ENCODE peak calls at places on chromosome 6, in ten cellular contexts. D is neural progenitor cell; R is ovary; U is IMR-90; P is MM.1S; F is CD8-positive, alpha-beta memory T cell; G is cardiac muscle cell; A is psoas muscle; L is GM12878; S is mammary epithelial cell. W is an unnamed sample. For H3K27me3, the result is how much of the 10 kb centered on the place peaks cover.

GRCh38 chr6:170347091-170347490 is 40.5 kb downstream of the FAM120B start:
- DNase-seq in S (peak), G (no peak), U (peak), L (peak), R (no peak), F (no peak), A (no peak), P (no peak), D (no peak), W (no peak)

GRCh38 chr6:109526905-109527628 is 44.0 kb upstream of the ZBTB24 start:
- DNase-seq in A (no peak), R (no peak), U (peak), D (peak), F (peak), S (peak), G (peak), L (peak), P (peak), W (peak)

GRCh38 chr6:32703347-32703746 is 36.9 kb upstream of the HLA-DQB1 start:
- DNase-seq in L (no peak), S (no peak), F (no peak), U (no peak), P (no peak), D (no peak), A (no peak), G (no peak), R (no peak), W (no peak)

GRCh38 chr6:93550551-93551276 is 131.4 kb upstream of the EPHA7 start:
- DNase-seq in R (no peak), L (no peak), G (no peak), A (no peak), D (no peak), P (no peak), U (no peak), S (no peak), F (no peak), W (no peak)

GRCh38 chr6:151537561-151537960 is 43.7 kb downstream of the CCDC170 start:
- DNase-seq in U (no peak), P (no peak), L (no peak), R (no peak), S (no peak), F (no peak), A (no peak), D (no peak), G (no peak), W (no peak)

GRCh38 chr6:142927904-142928303 is 17.1 kb downstream of the HIVEP2 start:
- DNase-seq in G (peak), L (no peak), S (no peak), D (no peak), P (no peak), A (no peak), U (peak), R (no peak), F (no peak), W (no peak)

GRCh38 chr6:106192824-106193223 is 106.7 kb downstream of the PRDM1 start:
- DNase-seq in R (no peak), F (no peak), D (no peak), U (peak), P (no peak), G (no peak), S (peak), L (no peak), A (no peak), W (no peak)

GRCh38 chr6:35011096-35012041 is 122.3 kb downstream of the ANKS1A start:
- DNase-seq in S (no peak), U (no peak), F (no peak), D (no peak), A (no peak), R (no peak), G (no peak), P (no peak), L (no peak), W (no peak)

GRCh38 chr6:3125832-3126231 is 7.3 kb downstream of the BPHL start:
- DNase-seq in R (no peak), L (no peak), A (no peak), U (no peak), P (no peak), S (no peak), G (no peak), F (no peak), D (no peak), W (no peak)

GRCh38 chr6:161233986-161234620 is 39.8 kb downstream of the AGPAT4 start:
- DNase-seq in F (no peak), U (peak), S (peak), P (no peak), G (peak), A (peak), R (peak), L (no peak), D (no peak), W (peak)

GRCh38 chr6:38151580-38152500 is 332.3 kb downstream of the ZFAND3 start:
- DNase-seq in D (no peak), P (no peak), L (no peak), R (no peak), U (no peak), S (no peak), A (no peak), F (no peak), G (no peak), W (no peak)

GRCh38 chr6:10951675-10952282 is 64.9 kb downstream of the SYCP2L start:
- DNase-seq in F (no peak), U (peak), G (peak), R (no peak), P (peak), S (peak), L (no peak), D (peak), A (no peak), W (no peak)

GRCh38 chr6:56691201-56691595 is 48.5 kb upstream of the DST start:
- DNase-seq in F (no peak), A (no peak), R (no peak), G (no peak), U (no peak), L (no peak), P (no peak), S (no peak), D (no peak), W (no peak)

GRCh38 chr6:30175765-30176164 is 12.4 kb downstream of the TRIM15 start:
- DNase-seq in R (no peak), S (no peak), F (no peak), D (no peak), G (no peak), U (no peak), A (no peak), P (no peak), L (no peak), W (no peak)
- H3K27me3 ChIP-seq in R (under half), S (under half), F (under half), D (half or more), G (under half), U (under half), A (under half), P (under half), L (under half), W (under half)

GRCh38 chr6:149995235-149995750 is 30.0 kb downstream of the RAET1L start:
- DNase-seq in G (no peak), D (no peak), R (no peak), U (no peak), F (no peak), L (no peak), P (no peak), S (no peak), A (no peak), W (no peak)
- H3K27me3 ChIP-seq in G (half or more), D (half or more), R (under half), U (half or more), F (under half), L (under half), P (under half), S (under half), A (under half), W (half or more)

GRCh38 chr6:137517404-137517803 is 23.2 kb upstream of the OLIG3 start:
- DNase-seq in P (no peak), A (no peak), G (no peak), L (no peak), S (no peak), F (no peak), D (no peak), U (no peak), R (no peak), W (no peak)

GRCh38 chr6:137518584-137518983 is 24.4 kb upstream of the OLIG3 start:
- DNase-seq in R (no peak), P (no peak), F (no peak), U (no peak), A (no peak), G (no peak), S (no peak), D (no peak), L (no peak), W (no peak)

GRCh38 chr6:137522399-137522798 is 28.2 kb upstream of the OLIG3 start:
- DNase-seq in L (no peak), S (no peak), U (no peak), P (no peak), F (no peak), G (peak), R (no peak), D (no peak), A (no peak), W (no peak)

GRCh38 chr6:137519629-137520176 is 25.5 kb upstream of the OLIG3 start:
- DNase-seq in D (peak), R (no peak), L (no peak), G (no peak), F (no peak), U (no peak), S (no peak), A (no peak), P (peak), W (no peak)

DNA sequence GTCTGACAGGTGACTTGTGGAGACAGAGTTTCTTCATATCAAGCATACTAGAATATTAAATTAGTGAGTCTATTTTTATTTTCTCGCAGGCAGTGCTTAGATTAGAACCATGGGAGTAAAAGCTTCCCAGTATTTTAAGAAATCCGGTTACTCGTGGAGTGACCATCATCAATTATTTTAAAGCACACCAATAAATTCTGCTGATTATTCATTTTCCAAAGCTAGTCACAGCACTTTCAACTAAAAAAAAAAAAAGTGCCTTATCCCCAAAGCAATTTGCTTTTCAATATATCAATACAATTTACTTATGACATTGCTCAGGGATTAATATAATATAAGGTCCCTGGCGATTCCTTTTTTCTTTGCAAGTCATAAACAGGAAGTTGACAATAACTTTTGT is 26.3 kb upstream of the OLIG3 start:
- DNase-seq in R (no peak), D (no peak), L (no peak), G (no peak), A (no peak), U (no peak), S (no peak), P (no peak), F (no peak), W (no peak)
- H3K27me3 ChIP-seq in R (under half), D (under half), L (under half), G (under half), A (under half), U (under half), S (under half), P (under half), F (under half), W (half or more)

DNA sequence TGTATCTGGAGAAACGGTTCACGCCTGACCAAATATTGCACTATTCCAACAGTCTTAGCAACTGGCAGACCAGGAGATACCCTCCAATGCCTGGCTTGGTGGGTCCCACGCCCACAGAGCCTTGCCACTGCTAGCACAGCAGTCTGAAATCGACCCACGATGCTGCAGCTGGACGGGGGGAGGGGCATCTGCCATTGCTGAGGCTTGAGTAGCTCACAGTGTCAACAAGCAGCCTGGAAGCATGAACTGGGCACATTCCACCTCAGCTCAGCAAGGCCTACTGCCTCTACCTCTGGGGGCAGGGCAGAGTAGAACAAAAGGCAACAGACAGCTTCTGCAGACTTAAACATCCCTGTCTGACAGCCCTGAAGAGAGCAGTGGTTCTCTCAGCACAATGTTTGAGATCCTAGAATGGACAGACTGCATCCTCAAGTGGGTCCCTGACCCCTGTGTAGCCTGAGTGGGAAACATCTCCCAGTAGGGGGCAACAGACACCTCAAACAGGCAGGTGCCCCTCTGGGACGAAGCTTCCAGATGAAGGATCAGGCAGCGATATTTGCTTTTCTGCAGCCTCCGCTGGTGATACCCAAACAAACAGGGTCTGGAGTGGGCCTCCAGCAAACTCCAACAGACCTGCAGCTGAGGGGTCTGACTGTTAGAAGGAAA is 90.0 kb upstream of the ECI2 start:
- DNase-seq in P (no peak), L (no peak), G (no peak), R (no peak), D (peak), U (peak), A (no peak), F (no peak), S (no peak), W (no peak)
- H3K27me3 ChIP-seq in P (under half), L (under half), G (under half), R (under half), D (under half), U (under half), A (under half), F (under half), S (under half), W (under half)

GRCh38 chr6:137734875-137735182 is 132.2 kb upstream of the TNFAIP3 start:
- DNase-seq in A (no peak), F (no peak), U (no peak), L (no peak), S (no peak), G (peak), D (no peak), P (no peak), R (no peak), W (no peak)

GRCh38 chr6:137734005-137734874 is 132.8 kb upstream of the TNFAIP3 start:
- DNase-seq in A (no peak), P (no peak), U (no peak), R (no peak), G (no peak), L (no peak), F (no peak), D (no peak), S (no peak), W (no peak)

GRCh38 chr6:137731960-137732616 is 135.0 kb upstream of the TNFAIP3 start:
- DNase-seq in U (peak), A (no peak), L (no peak), D (no peak), R (no peak), F (no peak), P (no peak), S (peak), G (peak), W (no peak)

GRCh38 chr6:137731600-137731959 is 135.5 kb upstream of the TNFAIP3 start:
- DNase-seq in D (no peak), A (no peak), F (no peak), P (no peak), G (no peak), U (no peak), L (no peak), S (no peak), R (no peak), W (no peak)

GRCh38 chr6:137733353-137733746 is 133.7 kb upstream of the TNFAIP3 start:
- DNase-seq in L (no peak), D (no peak), S (no peak), R (no peak), U (no peak), P (no peak), G (no peak), F (no peak), A (no peak), W (no peak)
- H3K27me3 ChIP-seq in L (under half), D (under half), S (under half), R (under half), U (under half), P (under half), G (under half), F (under half), A (under half), W (under half)

DNA sequence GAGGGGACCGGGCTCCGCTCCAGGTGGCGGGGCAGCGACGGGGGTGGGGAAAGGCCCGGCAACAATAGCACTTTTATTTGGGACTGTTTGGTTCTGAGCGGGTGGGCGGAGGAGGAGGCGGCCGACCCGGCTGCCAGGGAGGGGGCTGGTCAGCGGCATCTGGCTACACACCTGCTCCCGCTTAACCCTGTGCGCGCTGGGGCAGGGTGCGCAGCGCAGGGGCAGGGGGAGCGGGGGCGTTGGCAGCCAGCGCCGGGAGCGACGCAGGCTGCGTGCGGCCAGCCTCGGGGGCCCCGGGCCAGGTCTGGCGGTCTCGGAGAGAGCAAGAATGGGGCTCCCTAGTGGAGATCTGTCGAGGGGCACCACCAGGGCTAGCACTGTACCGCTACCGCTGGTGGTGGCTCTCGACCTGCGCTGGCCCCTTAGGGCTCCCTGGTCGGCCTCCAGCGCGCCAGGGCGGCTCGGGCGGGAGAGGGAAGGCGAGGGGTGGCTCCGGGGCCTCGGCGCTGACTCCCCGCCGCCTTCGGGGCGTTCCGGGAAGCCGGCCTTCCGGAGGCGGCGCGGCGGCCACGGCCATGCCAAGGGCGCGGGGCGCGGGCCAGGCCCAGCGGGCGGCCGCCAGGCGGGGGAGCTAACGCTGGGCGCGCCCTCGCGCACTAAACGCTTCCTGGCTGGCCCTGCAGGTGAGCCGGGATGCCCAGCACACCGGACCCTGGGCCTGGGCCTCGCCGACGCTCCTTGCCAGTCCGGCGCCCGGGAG is 92.4 kb downstream of the NCR2 start:
- DNase-seq in R (peak), S (peak), L (no peak), D (peak), P (no peak), G (peak), F (no peak), U (no peak), A (peak), W (peak)
- H3K27me3 ChIP-seq in R (under half), S (under half), L (under half), D (half or more), P (half or more), G (half or more), F (under half), U (half or more), A (under half), W (under half)

GRCh38 chr6:156617376-156617775 is 159.8 kb upstream of the ARID1B start:
- DNase-seq in D (no peak), L (no peak), G (peak), R (no peak), U (no peak), A (no peak), F (no peak), P (no peak), S (no peak), W (no peak)
- H3K27me3 ChIP-seq in D (under half), L (under half), G (under half), R (under half), U (under half), A (under half), F (under half), P (under half), S (under half), W (under half)

DNA sequence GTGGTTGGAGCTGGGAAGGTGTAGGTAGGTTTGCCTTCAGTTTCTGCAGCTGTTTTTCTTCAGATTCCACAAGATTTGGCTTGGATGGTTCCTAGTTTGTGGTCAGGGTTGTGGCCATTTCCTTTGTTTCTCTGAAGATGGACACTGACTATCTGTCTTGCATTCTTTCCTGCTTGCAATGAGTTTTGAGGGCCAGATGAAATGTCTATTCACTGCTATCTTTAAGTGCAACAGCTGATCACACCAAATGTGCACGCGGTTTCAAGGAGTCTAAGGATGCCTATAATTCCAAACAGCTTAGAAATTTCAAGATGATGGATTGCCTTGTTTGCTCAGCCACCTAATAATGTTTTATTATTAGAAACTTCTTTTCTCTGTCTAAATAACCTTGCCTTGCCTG is 28.4 kb downstream of the IL20RA start:
- DNase-seq in S (no peak), D (no peak), A (no peak), P (no peak), F (no peak), L (no peak), R (no peak), G (peak), U (peak), W (no peak)
- H3K27me3 ChIP-seq in S (under half), D (under half), A (under half), P (under half), F (under half), L (under half), R (under half), G (under half), U (under half), W (under half)

DNA sequence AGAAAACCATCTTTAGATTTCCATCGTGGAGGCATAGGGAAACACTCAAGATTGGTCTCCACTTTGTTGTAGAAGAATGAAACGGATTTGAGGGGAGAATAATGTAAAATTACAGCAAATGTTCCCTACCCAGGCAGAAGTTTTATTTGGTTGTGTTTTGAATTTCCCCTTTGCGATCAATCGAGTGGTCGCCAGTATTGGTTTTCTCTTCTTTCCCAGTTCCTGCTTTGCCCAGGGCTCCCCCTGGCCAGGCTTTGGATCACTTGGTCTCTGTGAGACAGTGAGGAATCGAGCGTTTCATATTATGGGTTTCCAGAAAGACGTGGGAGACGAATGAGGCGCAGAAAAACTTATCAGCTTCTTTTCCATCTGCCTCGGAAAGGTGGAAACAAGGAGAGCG is 7.3 kb upstream of the TBX18 start:
- DNase-seq in P (no peak), F (no peak), D (peak), U (no peak), R (no peak), G (peak), S (no peak), L (no peak), A (no peak), W (no peak)
- H3K27me3 ChIP-seq in P (under half), F (under half), D (half or more), U (half or more), R (under half), G (half or more), S (half or more), L (under half), A (under half), W (half or more)